ENCODE peak calls at places on chromosome 12, in five cellular contexts. R is fibroblast of lung, I is HepG2, Z is epithelial cell of esophagus, P is fibroblast of pulmonary artery. C is an unnamed sample.

GRCh38 chr12:9030776-9031175 is 41.4 kb downstream of the KLRG1 start:
- DNase-seq in R (no peak), Z (no peak), I (no peak), P (no peak), C (no peak)

GRCh38 chr12:113221997-113222729 is 899 bp downstream of the TPCN1 start:
- DNase-seq in R (no peak), P (no peak), Z (peak), I (no peak), C (no peak)

GRCh38 chr12:18224745-18225144 is 36.6 kb upstream of the PIK3C2G start:
- DNase-seq in P (peak), R (peak), I (peak), Z (peak), C (peak)

GRCh38 chr12:132444957-132445883 is 44.7 kb upstream of the FBRSL1 start:
- DNase-seq in Z (peak), I (no peak), P (no peak), R (no peak), C (no peak)

GRCh38 chr12:117329756-117330155 is 31.7 kb downstream of the NOS1 start:
- DNase-seq in R (no peak), I (no peak), P (no peak), Z (no peak), C (no peak)

GRCh38 chr12:117152793-117153775 is 37.2 kb downstream of the FBXO21 start:
- DNase-seq in I (no peak), Z (no peak), R (no peak), P (no peak), C (no peak)

GRCh38 chr12:44720265-44720664 is 155.8 kb downstream of the NELL2 start:
- DNase-seq in I (no peak), P (no peak), R (no peak), Z (no peak), C (no peak)

GRCh38 chr12:114674201-114675047 is 9.6 kb downstream of the TBX3 start:
- DNase-seq in Z (no peak), P (no peak), R (no peak), I (no peak), C (no peak)

GRCh38 chr12:22321620-22322019 is 12.9 kb downstream of the ST8SIA1 start:
- DNase-seq in R (peak), P (peak), I (no peak), Z (peak), C (no peak)

GRCh38 chr12:39905152-39905551 is 200.7 kb downstream of the SLC2A13 start:
- DNase-seq in Z (no peak), R (peak), P (peak), I (no peak), C (peak)

GRCh38 chr12:110281549-110282342 is 699 bp downstream of the ATP2A2 start:
- DNase-seq in Z (peak), I (no peak), P (peak), R (peak), C (peak)

GRCh38 chr12:51395283-51396230 is 4.4 kb upstream of the GALNT6 start:
- DNase-seq in P (no peak), Z (no peak), I (no peak), R (no peak), C (no peak)

GRCh38 chr12:64081020-64081419 is 141.1 kb downstream of the KICS2 start:
- DNase-seq in Z (no peak), R (peak), P (no peak), I (no peak), C (no peak)

GRCh38 chr12:1993341-1993740 is 10.9 kb downstream of the DCP1B start:
- DNase-seq in I (peak), R (peak), Z (peak), P (peak), C (no peak)

GRCh38 chr12:68482660-68483059 is 128.0 kb upstream of the RAP1B start:
- DNase-seq in Z (peak), P (no peak), I (no peak), R (no peak), C (no peak)

GRCh38 chr12:55965941-55966407 is at the start of gene PMEL:
- DNase-seq in I (no peak), Z (no peak), P (no peak), R (no peak), C (no peak)

GRCh38 chr12:19461986-19462385 is 22.7 kb downstream of the AEBP2 start:
- DNase-seq in Z (no peak), I (no peak), P (no peak), R (no peak), C (no peak)

GRCh38 chr12:46267618-46268348 is 1.1 kb downstream of the SLC38A1 start:
- DNase-seq in Z (peak), P (peak), R (peak), I (no peak), C (peak)

GRCh38 chr12:113391145-113391544 is 12.5 kb downstream of the SDS start:
- DNase-seq in R (no peak), P (no peak), Z (no peak), I (no peak), C (no peak)

GRCh38 chr12:130249376-130249775 is 87.1 kb downstream of the FZD10 start:
- DNase-seq in I (no peak), P (no peak), R (no peak), Z (no peak), C (no peak)

GRCh38 chr12:69534389-69534822 is 50.9 kb upstream of the CCT2 start:
- DNase-seq in P (peak), R (peak), I (peak), Z (peak), C (peak)

C was measured in putamen.